ENCODE peak calls at places on chromosome 5, in four cellular contexts. Z is A549, L is HepG2, F is K562. I is an unnamed sample.
A peak's percentile ranks its signal among the peaks of the same experiment; 100 is the strongest.

GRCh38 chr5:6556089-6556801 is 76.6 kb downstream of the NSUN2 start:
- DNase-seq in L (no peak), Z (no peak), F (no peak), I (no peak)

GRCh38 chr5:58056546-58056945 is 403.3 kb downstream of the PLK2 start:
- DNase-seq in F (no peak), L (no peak), Z (no peak), I (no peak)

GRCh38 chr5:55575815-55576583 is 41.2 kb upstream of the PLPP1 start:
- DNase-seq in Z (peak; percentile 75), F (no peak), L (peak; percentile 81), I (no peak)

GRCh38 chr5:137374110-137374853 is 124.8 kb downstream of the SPOCK1 start:
- DNase-seq in F (no peak), L (no peak), Z (no peak), I (no peak)

GRCh38 chr5:102536323-102536928 is 37.6 kb upstream of the SLCO6A1 start:
- DNase-seq in L (no peak), F (no peak), Z (peak; percentile 11), I (no peak)

GRCh38 chr5:74765201-74765600 is 1.7 kb downstream of the GFM2 start:
- DNase-seq in Z (peak; percentile 25), L (peak; percentile 48), F (no peak), I (no peak)

GRCh38 chr5:136453986-136454758 is 88.8 kb upstream of the TRPC7 start:
- DNase-seq in Z (no peak), F (no peak), L (no peak), I (no peak)

GRCh38 chr5:97658116-97658900 is 475.3 kb upstream of the RIOK2 start:
- DNase-seq in L (no peak), F (no peak), Z (no peak), I (no peak)

GRCh38 chr5:139394123-139394653 is 716 bp downstream of the PROB1 start:
- DNase-seq in Z (no peak), L (no peak), F (no peak), I (peak; percentile 57)

GRCh38 chr5:176743136-176743827 is 67.1 kb upstream of the UNC5A start:
- DNase-seq in Z (no peak), L (no peak), F (no peak), I (peak; percentile 61)

GRCh38 chr5:179260324-179261070 is 84.8 kb downstream of the ADAMTS2 start:
- DNase-seq in L (no peak), Z (no peak), F (no peak), I (peak; percentile 8)

GRCh38 chr5:34499001-34499734 is 157.0 kb upstream of the RAI14 start:
- DNase-seq in Z (peak; percentile 31), L (no peak), F (no peak), I (no peak)

GRCh38 chr5:1195916-1196315 is 5.5 kb upstream of the SLC6A19 start:
- DNase-seq in Z (no peak), F (no peak), L (no peak), I (peak; percentile 6)

GRCh38 chr5:87002485-87002884 is 265.2 kb upstream of the RASA1 start:
- DNase-seq in Z (no peak), L (no peak), F (no peak), I (no peak)

GRCh38 chr5:2920312-2920711 is 168.8 kb upstream of the IRX2 start:
- DNase-seq in Z (no peak), L (no peak), F (no peak), I (no peak)

GRCh38 chr5:180284161-180284560 is 7.7 kb downstream of the MAPK9 start:
- DNase-seq in Z (no peak), F (no peak), L (no peak), I (peak; percentile 48)

GRCh38 chr5:140358738-140359310 is 1.2 kb upstream of the SLC4A9 start:
- DNase-seq in L (peak; percentile 37), F (no peak), Z (peak; percentile 51), I (peak; percentile 64)

GRCh38 chr5:61752588-61752987 is 420.5 kb downstream of the ZSWIM6 start:
- DNase-seq in Z (no peak), F (no peak), L (no peak), I (no peak)

GRCh38 chr5:104611419-104611818 is 1048.8 kb upstream of the NUDT12 start:
- DNase-seq in F (no peak), L (no peak), Z (no peak), I (no peak)

GRCh38 chr5:39017504-39017903 is 56.7 kb downstream of the RICTOR start:
- DNase-seq in Z (no peak), L (no peak), F (no peak), I (no peak)

GRCh38 chr5:39020465-39020864 is 53.7 kb downstream of the RICTOR start:
- DNase-seq in Z (no peak), F (no peak), L (no peak), I (no peak)

GRCh38 chr5:39016587-39017275 is 57.5 kb downstream of the RICTOR start:
- DNase-seq in F (no peak), Z (no peak), L (no peak), I (no peak)

GRCh38 chr5:39021413-39021812 is 52.8 kb downstream of the RICTOR start:
- DNase-seq in F (no peak), L (no peak), Z (peak; percentile 22), I (peak; percentile 15)

GRCh38 chr5:39019231-39019630 is 55.0 kb downstream of the RICTOR start:
- DNase-seq in F (no peak), Z (no peak), L (no peak), I (no peak)
- TF ChIP-seq NR3C1 in F (no peak), Z (no peak), L (no peak), I (no peak)

DNA sequence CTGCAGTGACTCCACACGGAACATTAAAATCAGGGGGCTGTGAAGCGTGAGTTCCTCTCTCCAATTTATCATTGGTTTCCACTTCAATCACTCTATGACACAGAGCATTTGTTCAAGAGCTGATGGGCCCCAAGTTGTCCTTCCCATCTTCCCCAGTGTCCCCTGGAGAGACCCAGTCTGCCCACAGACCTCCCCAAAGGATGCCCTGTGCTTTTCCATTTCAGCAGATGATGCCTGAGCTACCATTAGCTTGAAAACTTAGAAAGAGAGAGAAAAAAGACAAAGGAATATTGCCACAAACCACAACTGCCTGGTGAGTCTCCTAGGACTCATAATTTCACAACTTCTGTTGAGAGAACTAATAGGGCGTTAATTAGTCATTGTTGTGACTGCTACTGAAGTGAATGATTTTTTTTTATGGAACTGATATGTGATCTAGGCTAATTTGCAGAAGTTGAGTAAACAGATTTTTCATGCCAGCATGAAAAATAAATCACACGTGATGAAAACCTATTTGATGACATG is 772.7 kb downstream of the SEMA5A start:
- DNase-seq in L (no peak), Z (no peak), F (no peak), I (no peak)
- TF ChIP-seq JUN in L (no peak), Z (no peak), F (no peak), I (no peak)

GRCh38 chr5:59843511-59844230 is 49.9 kb downstream of the PDE4D start:
- DNase-seq in L (peak; percentile 0), F (no peak), Z (no peak), I (no peak)
- TF ChIP-seq HMGXB4 in L (no peak), F (no peak), Z (no peak), I (no peak)

GRCh38 chr5:116923344-116923743 is 348.7 kb upstream of the SEMA6A start:
- DNase-seq in Z (no peak), L (no peak), F (no peak), I (no peak)
- TF ChIP-seq NR3C1 in Z (no peak), L (no peak), F (no peak), I (no peak)

GRCh38 chr5:77638763-77639451 is 394 bp upstream of the OTP start:
- DNase-seq in L (no peak), Z (peak; percentile 5), F (no peak), I (peak; percentile 88)
- TF ChIP-seq JUN in L (no peak), Z (no peak), F (no peak), I (no peak)